ENCODE peak calls at places on chromosome X, in eight cellular contexts. H is foreskin keratinocyte, X is left lung, B is osteoblast, M is body of pancreas, P is fibroblast of lung, L is psoas muscle, D is left ventricle myocardium inferior. C is an unnamed sample.

GRCh38 chrX:13287816-13288215 is 32.0 kb downstream of the ATXN3L start:
- DNase-seq in H (no peak), X (no peak), B (peak; percentile 37), M (no peak), P (peak; percentile 87), L (no peak), D (no peak), C (no peak)

GRCh38 chrX:119887721-119888425 is 7.8 kb upstream of the AKAP14 start:
- DNase-seq in H (no peak), X (peak; percentile 71), B (peak; percentile 84), M (peak; percentile 70), P (peak; percentile 51), L (peak; percentile 60), D (peak; percentile 62), C (peak; percentile 20)

GRCh38 chrX:49172280-49172780 is 632 bp downstream of the PLP2 start:
- DNase-seq in H (no peak), X (peak; percentile 83), B (peak; percentile 89), M (peak; percentile 85), P (peak; percentile 42), L (peak; percentile 66), D (peak; percentile 67), C (no peak)

GRCh38 chrX:105845661-105846060 is 23.3 kb downstream of the NRK start:
- DNase-seq in H (no peak), X (no peak), B (no peak), M (no peak), P (no peak), L (no peak), D (no peak), C (no peak)

GRCh38 chrX:11341274-11342256 is 48.4 kb downstream of the AMELX start:
- DNase-seq in H (peak; percentile 64), X (peak; percentile 68), B (peak; percentile 85), M (peak; percentile 42), P (peak; percentile 83), L (peak; percentile 67), D (peak; percentile 48), C (peak; percentile 36)

GRCh38 chrX:155747520-155747919 is 133.6 kb upstream of the VAMP7 start:
- DNase-seq in H (no peak), X (peak; percentile 40), B (no peak), M (peak; percentile 62), P (no peak), L (peak; percentile 20), D (peak; percentile 25), C (no peak)

GRCh38 chrX:40632199-40632598 is 9.0 kb downstream of the MPC1L start:
- DNase-seq in H (no peak), X (no peak), B (no peak), M (no peak), P (no peak), L (no peak), D (no peak), C (no peak)

GRCh38 chrX:11770320-11770719 is 12.3 kb downstream of the MSL3 start:
- DNase-seq in H (no peak), X (peak; percentile 46), B (peak; percentile 84), M (peak; percentile 41), P (peak; percentile 40), L (no peak), D (no peak), C (peak; percentile 42)

GRCh38 chrX:23764183-23764582 is 18.8 kb upstream of the SAT1 start:
- DNase-seq in H (no peak), X (no peak), B (no peak), M (no peak), P (no peak), L (no peak), D (no peak), C (no peak)

GRCh38 chrX:30282527-30282926 is 26.7 kb downstream of the NR0B1 start:
- DNase-seq in H (no peak), X (no peak), B (no peak), M (no peak), P (peak; percentile 25), L (no peak), D (no peak), C (no peak)

GRCh38 chrX:110803506-110803905 is 7.9 kb upstream of the CHRDL1 start:
- DNase-seq in H (no peak), X (no peak), B (no peak), M (no peak), P (peak; percentile 45), L (no peak), D (no peak), C (no peak)

GRCh38 chrX:86348669-86349068 is 200.4 kb downstream of the DACH2 start:
- DNase-seq in H (no peak), X (no peak), B (no peak), M (no peak), P (no peak), L (no peak), D (no peak), C (no peak)

DNA sequence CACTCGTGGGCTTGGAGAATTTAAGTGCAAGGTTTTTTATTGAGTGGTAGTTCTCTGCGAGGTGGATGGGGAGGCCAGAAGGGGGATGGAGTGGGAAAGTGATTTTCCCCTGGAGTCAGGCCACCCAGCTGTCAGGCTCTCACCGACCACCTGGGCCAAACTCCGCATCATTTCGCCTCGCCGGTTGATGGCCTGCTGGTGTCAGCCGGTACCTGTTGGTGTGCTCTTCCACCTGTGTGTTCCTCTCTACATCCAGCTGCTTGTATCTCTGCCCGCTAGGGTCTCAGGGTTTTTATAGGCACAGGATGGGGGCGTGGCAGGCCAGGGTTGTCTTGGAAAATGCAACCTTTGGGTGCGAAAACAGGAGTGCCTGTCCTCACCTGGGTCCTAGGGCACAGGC is 200.9 kb downstream of the DACH2 start:
- DNase-seq in H (no peak), X (no peak), B (no peak), M (no peak), P (no peak), L (no peak), D (peak; percentile 4), C (no peak)
- TF ChIP-seq CTCF in H (no peak), X (no peak), B (no peak), M (no peak), P (no peak), L (no peak), D (no peak), C (no peak)

DNA sequence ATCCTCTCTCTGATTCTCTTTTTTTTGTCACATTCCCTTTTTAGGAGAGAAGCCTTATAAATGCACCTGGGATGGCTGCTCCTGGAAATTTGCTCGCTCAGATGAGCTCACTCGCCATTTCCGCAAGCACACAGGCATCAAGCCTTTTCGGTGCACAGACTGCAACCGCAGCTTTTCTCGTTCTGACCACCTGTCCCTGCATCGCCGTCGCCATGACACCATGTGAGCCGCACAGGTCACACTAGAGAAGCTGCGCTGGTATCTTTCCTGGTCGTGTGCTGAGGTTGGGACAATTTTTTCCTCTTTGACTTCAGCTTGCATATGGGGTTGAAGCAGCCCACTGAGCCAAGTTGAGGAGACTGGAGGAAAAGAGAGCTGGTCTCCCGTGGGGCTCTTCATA is 52.1 kb downstream of the KLF8 start:
- DNase-seq in H (no peak), X (no peak), B (no peak), M (no peak), P (no peak), L (no peak), D (no peak), C (no peak)
- H3K27ac ChIP-seq in H (no peak overlapping the region), X (no peak overlapping the region), B (no peak overlapping the region), M (no peak overlapping the region), P (no peak overlapping the region), L (no peak overlapping the region), D (no peak overlapping the region), C (no peak overlapping the region)

GRCh38 chrX:149272690-149273463 is 232.2 kb downstream of the IDS start:
- DNase-seq in H (no peak), X (no peak), B (no peak), M (no peak), P (no peak), L (no peak), D (no peak), C (no peak)

GRCh38 chrX:149274516-149275105 is 230.5 kb downstream of the IDS start:
- DNase-seq in H (peak; percentile 15), X (no peak), B (peak; percentile 31), M (no peak), P (peak; percentile 12), L (no peak), D (no peak), C (peak; percentile 1)

GRCh38 chrX:149280011-149280410 is 225.1 kb downstream of the IDS start:
- DNase-seq in H (no peak), X (no peak), B (no peak), M (no peak), P (no peak), L (no peak), D (no peak), C (no peak)

DNA sequence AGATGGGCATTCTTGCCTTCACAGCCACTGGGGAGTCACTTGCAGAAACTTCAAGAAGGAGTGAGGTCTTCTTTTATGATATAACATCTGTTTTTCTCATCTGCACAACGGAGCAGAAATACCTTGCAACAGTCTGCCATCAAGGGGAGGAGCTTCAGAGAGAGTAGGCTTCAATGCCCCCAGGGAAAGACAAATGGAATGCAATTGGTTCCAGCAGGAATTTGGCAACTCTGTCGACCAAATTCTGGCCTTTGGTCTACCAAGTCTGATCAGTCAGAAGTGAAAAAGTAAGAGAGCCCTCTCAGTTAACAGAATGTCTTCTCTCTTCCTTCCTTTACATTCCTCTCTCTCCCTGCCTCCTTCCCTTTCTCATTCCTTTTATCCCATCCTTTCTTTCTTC is 229.3 kb downstream of the IDS start:
- DNase-seq in H (no peak), X (no peak), B (no peak), M (no peak), P (peak; percentile 4), L (no peak), D (no peak), C (no peak)
- TF ChIP-seq CTCF in H (no peak), X (no peak), B (no peak), M (no peak), P (no peak), L (no peak), D (no peak), C (no peak)

DNA sequence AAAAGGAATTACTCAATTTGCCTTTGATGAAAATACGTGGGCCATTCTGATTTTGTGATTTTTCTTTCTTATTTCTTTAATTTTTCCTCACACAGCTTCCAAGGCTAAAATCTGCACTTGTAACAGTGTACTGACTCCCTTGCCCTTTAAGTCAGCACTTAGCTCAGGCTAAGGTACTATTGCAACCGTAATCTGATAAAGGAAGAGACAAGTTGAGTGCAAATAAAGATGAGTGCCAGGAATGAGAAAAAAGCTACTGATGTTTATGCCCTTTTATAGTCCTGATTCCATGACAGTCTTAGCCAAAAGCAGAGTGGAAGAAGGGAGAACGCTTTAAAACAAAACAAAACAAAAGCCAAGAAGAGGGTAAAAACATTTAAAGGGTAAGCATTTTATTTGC is 6.0 kb downstream of the DMD start:
- DNase-seq in H (no peak), X (no peak), B (no peak), M (no peak), P (no peak), L (no peak), D (no peak), C (no peak)
- H3K27ac ChIP-seq in H (peak overlapping the region; percentile 27), X (no peak overlapping the region), B (no peak overlapping the region), M (no peak overlapping the region), P (peak overlapping the region; percentile 63), L (peak overlapping the region; percentile 85), D (peak overlapping the region; percentile 59), C (no peak overlapping the region)

DNA sequence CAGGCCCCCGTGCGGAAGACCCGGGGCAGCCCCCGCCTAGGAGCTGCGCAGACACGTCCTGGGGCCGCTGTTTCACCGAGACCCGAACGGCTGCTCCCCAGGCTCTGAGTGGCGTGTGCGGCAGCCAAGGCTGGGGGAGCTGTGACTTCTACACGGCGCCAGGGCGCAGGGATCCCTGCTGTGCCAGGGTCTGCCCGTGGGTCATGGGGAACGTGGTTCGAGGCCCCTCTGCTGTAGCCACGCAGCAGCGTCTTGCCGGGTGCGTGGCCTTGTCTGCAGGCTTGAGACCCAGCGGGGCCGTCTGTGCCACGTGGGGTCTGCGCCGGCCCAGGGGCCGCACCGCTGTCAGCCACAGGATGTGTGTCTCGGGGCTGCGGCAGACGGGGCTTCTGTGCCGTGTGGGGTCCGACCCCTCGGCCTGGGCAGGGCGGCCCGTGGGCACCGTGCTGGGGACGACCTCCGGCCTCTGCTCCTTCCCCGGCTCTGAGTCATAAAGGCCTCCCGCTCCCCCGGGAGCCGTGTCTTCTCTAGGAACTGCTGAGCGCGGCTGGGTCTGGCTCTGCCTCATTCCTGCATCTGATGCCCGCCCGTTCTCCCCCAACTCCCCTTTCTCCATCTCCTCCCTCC is 12.7 kb upstream of the GTPBP6 start:
- DNase-seq in H (no peak), X (peak; percentile 30), B (peak; percentile 98), M (peak; percentile 13), P (peak; percentile 33), L (no peak), D (peak; percentile 15), C (peak; percentile 7)
- TF ChIP-seq CTCF in H (no peak), X (no peak), B (no peak), M (no peak), P (no peak), L (no peak), D (no peak), C (no peak)

C was measured in RWPE1.